ENCODE peak calls at places on chromosome 11, in ten cellular contexts. Z is IMR-90, N is upper lobe of right lung, S is PC-9, V is NB4, C is endodermal cell, D is neural crest cell, R is spleen, H is stomach, K is bronchial epithelial cell. J is an unnamed sample.

GRCh38 chr11:134046681-134047449 is 22.0 kb upstream of the JAM3 start:
- DNase-seq in Z (no peak), N (peak; percentile 45), S (no peak), V (no peak), C (no peak), D (no peak), R (no peak), H (no peak), K (no peak), J (no peak)

GRCh38 chr11:2694995-2695939 is 4.5 kb downstream of the KCNQ1OT1 start:
- DNase-seq in Z (no peak), N (peak; percentile 17), S (no peak), V (no peak), C (peak; percentile 23), D (no peak), R (peak; percentile 40), H (no peak), K (no peak), J (peak; percentile 2)

GRCh38 chr11:131422491-131422890 is 52.1 kb downstream of the NTM start:
- DNase-seq in Z (no peak), N (no peak), S (no peak), V (no peak), C (no peak), D (no peak), R (no peak), H (no peak), K (peak; percentile 71), J (no peak)

GRCh38 chr11:11105361-11105760 is 247.5 kb upstream of the ZBED5 start:
- DNase-seq in Z (no peak), N (no peak), S (no peak), V (no peak), C (no peak), D (no peak), R (no peak), H (no peak), K (no peak), J (no peak)

GRCh38 chr11:12461516-12461915 is 84.1 kb downstream of the PARVA start:
- DNase-seq in Z (no peak), N (no peak), S (no peak), V (no peak), C (peak; percentile 22), D (no peak), R (no peak), H (no peak), K (no peak), J (no peak)

GRCh38 chr11:92123540-92123939 is 101.1 kb upstream of the FAT3 start:
- DNase-seq in Z (peak; percentile 0), N (no peak), S (no peak), V (no peak), C (no peak), D (no peak), R (no peak), H (no peak), K (peak; percentile 71), J (no peak)

GRCh38 chr11:96448225-96448624 is 58.4 kb downstream of the JRKL start:
- DNase-seq in Z (no peak), N (no peak), S (no peak), V (no peak), C (no peak), D (no peak), R (no peak), H (no peak), K (no peak), J (no peak)

GRCh38 chr11:128757886-128758612 is 64.2 kb downstream of the FLI1 start:
- DNase-seq in Z (no peak), N (no peak), S (no peak), V (no peak), C (no peak), D (no peak), R (peak; percentile 80), H (no peak), K (no peak), J (no peak)

GRCh38 chr11:124863826-124864165 is 1.4 kb upstream of the ROBO3 start:
- DNase-seq in Z (no peak), N (no peak), S (no peak), V (no peak), C (peak; percentile 78), D (no peak), R (no peak), H (no peak), K (no peak), J (no peak)

GRCh38 chr11:64102005-64102738 is 63.7 kb downstream of the MACROD1 start:
- DNase-seq in Z (no peak), N (no peak), S (no peak), V (no peak), C (no peak), D (no peak), R (no peak), H (no peak), K (no peak), J (no peak)

GRCh38 chr11:113242767-113243397 is 71.5 kb upstream of the TTC12 start:
- DNase-seq in Z (peak; percentile 9), N (no peak), S (no peak), V (no peak), C (no peak), D (no peak), R (no peak), H (no peak), K (no peak), J (peak; percentile 5)

GRCh38 chr11:119907122-119907933 is 178.3 kb upstream of the NECTIN1 start:
- DNase-seq in Z (no peak), N (peak; percentile 68), S (peak; percentile 78), V (no peak), C (peak; percentile 83), D (no peak), R (peak; percentile 59), H (peak; percentile 90), K (no peak), J (no peak)

GRCh38 chr11:120688166-120688565 is 176.6 kb downstream of the GRIK4 start:
- DNase-seq in Z (no peak), N (no peak), S (no peak), V (peak; percentile 53), C (no peak), D (no peak), R (no peak), H (no peak), K (no peak), J (no peak)

GRCh38 chr11:126332221-126332711 is 23.2 kb upstream of the ST3GAL4 start:
- DNase-seq in Z (peak; percentile 90), N (peak; percentile 40), S (no peak), V (no peak), C (no peak), D (no peak), R (peak; percentile 74), H (no peak), K (peak; percentile 77), J (peak; percentile 65)

GRCh38 chr11:132125855-132126841 is 755.7 kb downstream of the NTM start:
- DNase-seq in Z (peak; percentile 26), N (no peak), S (no peak), V (no peak), C (peak; percentile 75), D (peak; percentile 5), R (no peak), H (no peak), K (no peak), J (peak; percentile 25)

GRCh38 chr11:61460474-61460881 is 30.6 kb downstream of the SDHAF2 start:
- DNase-seq in Z (no peak), N (no peak), S (no peak), V (no peak), C (no peak), D (no peak), R (no peak), H (no peak), K (no peak), J (peak; percentile 40)

DNA sequence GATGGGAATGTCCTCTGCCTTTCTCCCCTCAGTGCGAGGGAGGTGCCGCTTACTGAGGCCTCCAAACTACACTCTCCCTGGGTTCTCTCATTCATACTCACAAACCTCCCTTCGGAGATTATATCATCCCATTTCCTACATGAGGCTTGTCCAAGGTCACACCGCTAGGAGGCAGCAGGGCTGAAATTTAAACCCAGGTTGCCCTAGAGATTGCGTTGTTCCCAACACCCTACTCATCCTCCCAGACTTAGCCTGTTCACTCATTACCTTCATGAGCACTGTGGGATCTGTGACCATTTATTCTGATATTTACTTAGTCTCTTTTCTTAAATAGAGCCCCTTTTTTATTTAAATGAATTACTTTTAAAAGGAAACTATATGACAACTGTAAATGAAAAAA is 31.1 kb downstream of the SDHAF2 start:
- DNase-seq in Z (no peak), N (no peak), S (no peak), V (no peak), C (no peak), D (no peak), R (no peak), H (no peak), K (no peak), J (no peak)
- TF ChIP-seq CTCF in Z (no peak), N (no peak), S (no peak), V (no peak), C (peak; percentile 55), D (no peak), R (no peak), H (no peak), K (no peak), J (no peak)

DNA sequence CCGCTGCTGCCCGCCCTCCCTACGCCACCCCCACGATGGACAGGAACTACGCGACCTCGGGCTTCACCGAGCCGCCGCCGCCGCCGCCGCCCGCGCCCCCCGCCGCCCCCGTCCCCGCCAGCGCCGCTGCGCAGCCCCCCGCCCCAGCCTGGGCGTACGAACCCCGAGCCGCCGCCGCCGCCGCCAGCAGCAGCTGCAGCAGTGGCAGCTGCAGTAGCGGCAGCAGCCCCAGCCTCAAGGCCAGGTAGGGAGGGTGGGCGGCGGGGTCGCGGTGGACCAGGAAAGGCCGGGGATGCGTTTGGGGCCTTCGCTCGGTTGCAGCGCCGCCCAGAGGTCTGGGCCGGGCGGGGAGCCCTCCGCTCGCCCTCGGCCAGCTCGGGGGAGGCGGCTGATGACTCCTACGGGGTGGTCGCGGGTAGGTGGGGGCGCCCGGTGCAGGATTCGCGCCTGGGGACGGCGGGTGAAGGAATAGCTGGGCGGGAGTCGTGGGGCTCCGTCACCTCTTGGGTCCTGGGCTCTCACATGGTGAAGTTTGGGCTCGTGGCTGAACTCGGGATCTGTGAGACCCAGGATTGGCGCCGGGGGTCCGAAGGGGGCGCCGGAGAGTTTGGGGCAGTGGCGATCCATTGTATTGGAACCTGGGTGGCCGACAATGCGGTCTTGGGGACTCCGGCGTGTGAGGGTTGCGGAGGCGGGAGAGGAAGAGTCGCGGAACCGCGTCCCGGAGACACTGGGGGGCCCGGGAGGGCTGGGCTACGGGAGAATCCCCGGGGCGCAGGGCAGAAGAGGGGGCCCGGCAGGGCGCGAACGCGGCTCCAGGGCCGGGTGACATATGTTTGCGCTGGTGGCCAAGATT is 708 bp downstream of the QSER1 start:
- DNase-seq in Z (peak; percentile 26), N (peak; percentile 82), S (peak; percentile 50), V (peak; percentile 77), C (peak; percentile 92), D (peak; percentile 67), R (peak; percentile 92), H (peak; percentile 43), K (no peak), J (peak; percentile 29)
- TF ChIP-seq CTCF in Z (peak; percentile 51), N (peak; percentile 41), S (no peak), V (peak; percentile 19), C (peak; percentile 81), D (peak; percentile 67), R (peak; percentile 63), H (no peak), K (peak; percentile 76), J (peak; percentile 29)

GRCh38 chr11:89487016-89487415 is 4.2 kb downstream of the NOX4 start:
- DNase-seq in Z (peak; percentile 75), N (no peak), S (no peak), V (no peak), C (no peak), D (no peak), R (no peak), H (no peak), K (peak; percentile 42), J (no peak)
- TF ChIP-seq CTCF in Z (no peak), N (no peak), S (no peak), V (no peak), C (no peak), D (no peak), R (no peak), H (no peak), K (no peak), J (no peak)

GRCh38 chr11:116927163-116927772 is 89.8 kb upstream of the APOA1 start:
- DNase-seq in Z (no peak), N (no peak), S (no peak), V (peak; percentile 43), C (no peak), D (peak; percentile 5), R (no peak), H (no peak), K (no peak), J (no peak)
- TF ChIP-seq CTCF in Z (peak; percentile 15), N (peak; percentile 30), S (peak; percentile 56), V (peak; percentile 37), C (peak; percentile 68), D (peak; percentile 61), R (peak; percentile 68), H (peak; percentile 9), K (peak; percentile 13), J (peak; percentile 25)